ENCODE peak calls at places on chromosomes 16 and 17, in eight cellular contexts. J is activated T-helper 1 cell treated with Interleukin-2 at 50 U/mL for 16 hours; P is upper lobe of right lung; X is adipocyte; D is NCI-H446 treated with DMSO at 0.1 percent for 48 hours; Q is CD4-positive, alpha-beta T cell; M is GM04504; G is PC-9. U is an unnamed sample.

GRCh38 chr17:71327376-71328059 is 793.3 kb upstream of the SOX9 start:
- DNase-seq in P (no peak), G (no peak), Q (no peak), J (no peak), X (peak), M (no peak), D (no peak), U (no peak)

GRCh38 chr16:57316390-57317017 is 32.0 kb upstream of the PLLP start:
- DNase-seq in G (no peak), P (no peak), X (peak), D (no peak), Q (no peak), M (peak), J (no peak), U (no peak)

GRCh38 chr16:22356930-22357634 is 17.3 kb downstream of the CDR2 start:
- DNase-seq in G (no peak), Q (no peak), J (no peak), M (no peak), P (no peak), D (no peak), X (no peak), U (no peak)

GRCh38 chr17:20908373-20909273 is 134.2 kb downstream of the USP22 start:
- DNase-seq in M (peak), X (peak), G (peak), J (peak), D (peak), Q (peak), P (peak), U (peak)

GRCh38 chr16:30485818-30486436 is 13.4 kb downstream of the ITGAL start:
- DNase-seq in M (peak), P (no peak), D (no peak), G (no peak), J (no peak), Q (no peak), X (peak), U (no peak)

GRCh38 chr17:30372755-30373154 is 6.0 kb upstream of the CPD start:
- DNase-seq in G (peak), M (no peak), X (no peak), J (no peak), D (no peak), P (no peak), Q (no peak), U (no peak)

GRCh38 chr16:81590714-81591537 is 146.3 kb downstream of the CMIP start:
- DNase-seq in Q (no peak), X (no peak), J (no peak), G (peak), P (no peak), D (no peak), M (no peak), U (no peak)

GRCh38 chr17:27408891-27409290 is 47.4 kb upstream of the KSR1 start:
- DNase-seq in J (no peak), Q (no peak), P (no peak), D (no peak), G (no peak), M (no peak), X (peak), U (no peak)

GRCh38 chr16:2512920-2513404 is 790 bp upstream of the ATP6V0C start:
- DNase-seq in J (no peak), X (no peak), G (no peak), D (no peak), M (no peak), P (peak), Q (peak), U (no peak)

GRCh38 chr17:53490447-53490968 is 332.2 kb upstream of the KIF2B start:
- DNase-seq in G (no peak), M (no peak), D (no peak), X (no peak), P (no peak), J (no peak), Q (no peak), U (no peak)

GRCh38 chr17:74922694-74923537 is at the start of gene USH1G:
- DNase-seq in D (no peak), M (no peak), Q (peak), P (no peak), G (no peak), X (peak), J (no peak), U (peak)

GRCh38 chr17:10349403-10349802 is 23.4 kb downstream of the MYH13 start:
- DNase-seq in D (no peak), J (no peak), M (no peak), X (no peak), G (no peak), Q (no peak), P (no peak), U (no peak)

GRCh38 chr16:53761967-53762726 is 58.2 kb downstream of the FTO start:
- DNase-seq in X (peak), G (no peak), J (no peak), P (no peak), M (no peak), Q (no peak), D (no peak), U (no peak)

GRCh38 chr17:44916059-44916780 is 920 bp upstream of the GFAP start:
- DNase-seq in M (no peak), Q (no peak), X (no peak), J (no peak), D (peak), G (peak), P (peak), U (no peak)

GRCh38 chr17:42673885-42674754 is 2.7 kb downstream of the PLEKHH3 start:
- DNase-seq in Q (peak), G (no peak), X (peak), P (peak), M (no peak), J (no peak), D (no peak), U (peak)

GRCh38 chr17:76014925-76015261 is 12.2 kb downstream of the EVPL start:
- DNase-seq in D (no peak), Q (no peak), X (no peak), G (no peak), J (no peak), P (no peak), M (no peak), U (no peak)

GRCh38 chr17:38693700-38694329 is 11.3 kb upstream of the MLLT6 start:
- DNase-seq in M (peak), Q (no peak), J (no peak), D (peak), X (peak), G (no peak), P (no peak), U (peak)

GRCh38 chr17:75869282-75870141 is 8.9 kb downstream of the TRIM47 start:
- DNase-seq in M (no peak), J (no peak), G (no peak), Q (no peak), X (peak), D (peak), P (no peak), U (no peak)

GRCh38 chr16:85673529-85674417 is 15.0 kb downstream of the GINS2 start:
- DNase-seq in M (no peak), X (no peak), J (no peak), Q (no peak), D (peak), G (no peak), P (peak), U (no peak)

GRCh38 chr16:53291757-53292392 is 142.4 kb upstream of the RBL2 start:
- DNase-seq in M (peak), X (peak), G (peak), Q (no peak), D (no peak), P (no peak), J (no peak), U (no peak)

GRCh38 chr17:64058547-64059115 is 38.2 kb upstream of the ICAM2 start:
- DNase-seq in Q (no peak), X (no peak), G (no peak), M (no peak), D (no peak), P (no peak), J (no peak), U (no peak)

GRCh38 chr17:37239690-37240344 is 136.0 kb upstream of the C17orf78 start:
- DNase-seq in G (no peak), D (no peak), M (no peak), J (no peak), P (no peak), Q (no peak), X (peak), U (peak)

U was measured in frontal cortex.